ENCODE peak calls at places on chromosomes 2 and 18, in five cellular contexts. One of them, this sample, is unnamed.

GRCh38 chr2:43228341-43228751 is 1.9 kb upstream of the ZFP36L2 start:
- DNase-seq in hepatocyte: no peak
- DNase-seq in substantia nigra: no peak
- DNase-seq in brain microvascular endothelial cell: no peak
- DNase-seq in IMR-90: no peak
- DNase-seq in this sample: no peak

GRCh38 chr2:235685024-235685721 is 191.3 kb downstream of the AGAP1 start:
- DNase-seq in substantia nigra: no peak
- DNase-seq in IMR-90: no peak
- DNase-seq in brain microvascular endothelial cell: peak
- DNase-seq in hepatocyte: no peak
- DNase-seq in this sample: no peak

GRCh38 chr2:144703852-144704324 is 184.0 kb upstream of the ZEB2 start:
- DNase-seq in substantia nigra: no peak
- DNase-seq in IMR-90: peak
- DNase-seq in brain microvascular endothelial cell: peak
- DNase-seq in hepatocyte: peak
- DNase-seq in this sample: peak

GRCh38 chr2:181231151-181231550 is 226.0 kb upstream of the ITGA4 start:
- DNase-seq in brain microvascular endothelial cell: no peak
- DNase-seq in substantia nigra: no peak
- DNase-seq in hepatocyte: no peak
- DNase-seq in IMR-90: no peak
- DNase-seq in this sample: no peak

GRCh38 chr2:36484454-36484853 is 113.5 kb downstream of the FEZ2 start:
- DNase-seq in IMR-90: no peak
- DNase-seq in substantia nigra: no peak
- DNase-seq in hepatocyte: no peak
- DNase-seq in brain microvascular endothelial cell: no peak
- DNase-seq in this sample: no peak

GRCh38 chr18:3983351-3983969 is 471.6 kb downstream of the DLGAP1 start:
- DNase-seq in hepatocyte: no peak
- DNase-seq in substantia nigra: no peak
- DNase-seq in brain microvascular endothelial cell: peak
- DNase-seq in IMR-90: peak
- DNase-seq in this sample: peak

GRCh38 chr2:118667964-118668363 is 179.5 kb downstream of the EN1 start:
- DNase-seq in substantia nigra: no peak
- DNase-seq in hepatocyte: no peak
- DNase-seq in brain microvascular endothelial cell: peak
- DNase-seq in IMR-90: peak
- DNase-seq in this sample: no peak

GRCh38 chr18:11802586-11802985 is 48.6 kb upstream of the CHMP1B start:
- DNase-seq in brain microvascular endothelial cell: no peak
- DNase-seq in hepatocyte: no peak
- DNase-seq in IMR-90: no peak
- DNase-seq in substantia nigra: no peak
- DNase-seq in this sample: no peak

GRCh38 chr2:218569661-218570500 is 1.2 kb downstream of the CNOT9 start:
- DNase-seq in IMR-90: peak
- DNase-seq in substantia nigra: no peak
- DNase-seq in hepatocyte: peak
- DNase-seq in brain microvascular endothelial cell: peak
- DNase-seq in this sample: peak

GRCh38 chr2:65834657-65835056 is 402.3 kb upstream of the SPRED2 start:
- DNase-seq in brain microvascular endothelial cell: no peak
- DNase-seq in IMR-90: no peak
- DNase-seq in substantia nigra: no peak
- DNase-seq in hepatocyte: no peak
- DNase-seq in this sample: no peak

GRCh38 chr18:42028232-42028832 is 73.3 kb downstream of the PIK3C3 start:
- DNase-seq in hepatocyte: peak
- DNase-seq in brain microvascular endothelial cell: peak
- DNase-seq in substantia nigra: no peak
- DNase-seq in IMR-90: peak
- DNase-seq in this sample: peak

GRCh38 chr2:239586651-239587310 is 186.0 kb upstream of the HDAC4 start:
- DNase-seq in hepatocyte: no peak
- DNase-seq in brain microvascular endothelial cell: no peak
- DNase-seq in substantia nigra: peak
- DNase-seq in IMR-90: no peak
- DNase-seq in this sample: no peak

GRCh38 chr2:219637842-219638185 is 10.4 kb downstream of the SLC4A3 start:
- DNase-seq in brain microvascular endothelial cell: no peak
- DNase-seq in IMR-90: no peak
- DNase-seq in hepatocyte: no peak
- DNase-seq in substantia nigra: no peak
- DNase-seq in this sample: no peak

GRCh38 chr2:61419129-61419528 is 51.8 kb downstream of the USP34 start:
- DNase-seq in brain microvascular endothelial cell: no peak
- DNase-seq in IMR-90: no peak
- DNase-seq in hepatocyte: no peak
- DNase-seq in substantia nigra: no peak
- DNase-seq in this sample: no peak

GRCh38 chr2:15939556-15939853 is 845 bp upstream of the MYCN start:
- DNase-seq in substantia nigra: peak
- DNase-seq in brain microvascular endothelial cell: no peak
- DNase-seq in IMR-90: no peak
- DNase-seq in hepatocyte: no peak
- DNase-seq in this sample: peak

GRCh38 chr18:6437937-6438818 is 23.5 kb upstream of the L3MBTL4 start:
- DNase-seq in IMR-90: no peak
- DNase-seq in substantia nigra: no peak
- DNase-seq in brain microvascular endothelial cell: no peak
- DNase-seq in hepatocyte: no peak
- DNase-seq in this sample: no peak

GRCh38 chr2:215747244-215747620 is 266.1 kb downstream of the MREG start:
- DNase-seq in substantia nigra: no peak
- DNase-seq in IMR-90: peak
- DNase-seq in hepatocyte: no peak
- DNase-seq in brain microvascular endothelial cell: no peak
- DNase-seq in this sample: no peak

GRCh38 chr2:97005353-97005752 is 19.0 kb upstream of the FAM178B start:
- DNase-seq in substantia nigra: no peak
- DNase-seq in hepatocyte: no peak
- DNase-seq in IMR-90: no peak
- DNase-seq in brain microvascular endothelial cell: no peak
- DNase-seq in this sample: peak

GRCh38 chr18:9100796-9101195 is 1.7 kb upstream of the NDUFV2 start:
- DNase-seq in brain microvascular endothelial cell: no peak
- DNase-seq in substantia nigra: no peak
- DNase-seq in IMR-90: no peak
- DNase-seq in hepatocyte: no peak
- DNase-seq in this sample: no peak

GRCh38 chr2:39050109-39050508 is 70.7 kb downstream of the SOS1 start:
- DNase-seq in substantia nigra: no peak
- DNase-seq in IMR-90: peak
- DNase-seq in brain microvascular endothelial cell: no peak
- DNase-seq in hepatocyte: no peak
- DNase-seq in this sample: no peak

GRCh38 chr2:15788458-15789229 is 151.7 kb upstream of the MYCN start:
- DNase-seq in substantia nigra: no peak
- DNase-seq in brain microvascular endothelial cell: no peak
- DNase-seq in hepatocyte: no peak
- DNase-seq in IMR-90: no peak
- DNase-seq in this sample: no peak

GRCh38 chr2:17626986-17627385 is 86.5 kb downstream of the VSNL1 start:
- DNase-seq in hepatocyte: no peak
- DNase-seq in brain microvascular endothelial cell: no peak
- DNase-seq in IMR-90: no peak
- DNase-seq in substantia nigra: no peak
- DNase-seq in this sample: no peak

GRCh38 chr2:164757934-164758695 is 83.5 kb downstream of the COBLL1 start:
- DNase-seq in IMR-90: peak
- DNase-seq in hepatocyte: no peak
- DNase-seq in brain microvascular endothelial cell: peak
- DNase-seq in substantia nigra: no peak
- DNase-seq in this sample: no peak

GRCh38 chr2:158686166-158686792 is 108.8 kb upstream of the DAPL1 start:
- DNase-seq in substantia nigra: peak
- DNase-seq in brain microvascular endothelial cell: no peak
- DNase-seq in hepatocyte: no peak
- DNase-seq in IMR-90: peak
- DNase-seq in this sample: no peak

GRCh38 chr2:39913648-39914456 is 134.8 kb upstream of the THUMPD2 start:
- DNase-seq in hepatocyte: peak
- DNase-seq in brain microvascular endothelial cell: peak
- DNase-seq in IMR-90: peak
- DNase-seq in substantia nigra: no peak
- DNase-seq in this sample: peak

GRCh38 chr18:46297124-46297523 is 192.9 kb downstream of the HAUS1 start:
- DNase-seq in IMR-90: no peak
- DNase-seq in brain microvascular endothelial cell: no peak
- DNase-seq in substantia nigra: no peak
- DNase-seq in hepatocyte: no peak
- DNase-seq in this sample: no peak

GRCh38 chr2:176734868-176735267 is 465.6 kb downstream of the MTX2 start:
- DNase-seq in hepatocyte: no peak
- DNase-seq in substantia nigra: no peak
- DNase-seq in IMR-90: no peak
- DNase-seq in brain microvascular endothelial cell: no peak
- DNase-seq in this sample: no peak

GRCh38 chr2:23486676-23487075 is 101.7 kb downstream of the KLHL29 start:
- DNase-seq in brain microvascular endothelial cell: peak
- DNase-seq in IMR-90: peak
- DNase-seq in hepatocyte: no peak
- DNase-seq in substantia nigra: no peak
- DNase-seq in this sample: no peak

DNA sequence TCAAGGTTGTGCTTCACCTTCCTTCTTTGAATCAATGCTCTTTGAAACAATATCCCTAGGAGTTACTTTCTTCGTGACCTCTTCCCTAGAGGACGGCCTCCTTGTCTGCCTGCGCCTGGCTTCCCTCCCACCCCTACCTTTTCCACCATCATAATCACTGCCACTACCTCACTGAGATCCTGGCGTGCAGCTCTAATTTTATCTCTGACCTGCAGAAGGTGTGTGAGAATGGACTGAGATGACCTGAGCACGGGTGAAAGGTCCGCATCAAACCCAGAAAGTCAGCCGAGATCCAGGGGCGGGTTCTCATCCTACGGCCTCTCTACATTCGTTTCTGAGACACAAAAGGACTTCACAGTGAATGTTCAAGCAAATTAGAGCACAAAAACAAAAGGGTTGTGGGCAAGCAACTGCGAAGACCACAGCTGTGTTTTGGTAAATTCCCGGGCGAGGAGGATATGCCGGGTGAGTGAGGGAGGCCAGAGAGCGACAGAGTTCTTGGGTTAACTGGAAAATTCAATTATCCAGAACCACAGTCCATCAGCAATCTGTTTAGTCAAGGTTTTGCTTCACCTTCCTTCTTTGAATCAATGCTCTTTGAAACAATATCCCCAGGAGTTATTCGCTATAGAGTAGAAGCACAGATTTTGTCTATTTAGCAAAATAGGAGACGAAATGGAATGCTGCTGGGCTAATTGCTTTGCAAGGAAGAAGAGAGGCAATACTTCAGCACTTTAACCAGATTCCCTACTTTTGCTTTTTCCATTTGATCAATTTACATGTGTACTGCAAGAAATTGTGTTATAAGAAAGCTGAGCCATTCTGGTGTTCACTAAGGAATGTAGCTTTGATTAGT is 212.5 kb downstream of the ACKR3 start:
- DNase-seq in hepatocyte: no peak
- DNase-seq in IMR-90: no peak
- DNase-seq in brain microvascular endothelial cell: no peak
- DNase-seq in substantia nigra: no peak
- DNase-seq in this sample: no peak
- H3K27ac ChIP-seq in hepatocyte: no peak
- H3K27ac ChIP-seq in IMR-90: no peak
- H3K27ac ChIP-seq in brain microvascular endothelial cell: no peak
- H3K27ac ChIP-seq in substantia nigra: no peak
- H3K27ac ChIP-seq in this sample: no peak

GRCh38 chr2:55097462-55098410 is 47.5 kb upstream of the RTN4 start:
- DNase-seq in substantia nigra: no peak
- DNase-seq in IMR-90: no peak
- DNase-seq in hepatocyte: peak
- DNase-seq in brain microvascular endothelial cell: no peak
- DNase-seq in this sample: no peak
- H3K27ac ChIP-seq in substantia nigra: peak
- H3K27ac ChIP-seq in IMR-90: peak
- H3K27ac ChIP-seq in hepatocyte: peak
- H3K27ac ChIP-seq in brain microvascular endothelial cell: peak
- H3K27ac ChIP-seq in this sample: peak

GRCh38 chr2:197237720-197238370 is 72.7 kb downstream of the ANKRD44 start:
- DNase-seq in IMR-90: no peak
- DNase-seq in hepatocyte: no peak
- DNase-seq in substantia nigra: no peak
- DNase-seq in brain microvascular endothelial cell: no peak
- DNase-seq in this sample: no peak
- H3K27ac ChIP-seq in IMR-90: no peak
- H3K27ac ChIP-seq in hepatocyte: no peak
- H3K27ac ChIP-seq in substantia nigra: peak
- H3K27ac ChIP-seq in brain microvascular endothelial cell: no peak
- H3K27ac ChIP-seq in this sample: no peak

GRCh38 chr2:170742896-170743529 is 27.2 kb upstream of the ERICH2 start:
- DNase-seq in substantia nigra: no peak
- DNase-seq in brain microvascular endothelial cell: no peak
- DNase-seq in hepatocyte: no peak
- DNase-seq in IMR-90: no peak
- DNase-seq in this sample: no peak

GRCh38 chr2:170745263-170745662 is 24.9 kb upstream of the ERICH2 start:
- DNase-seq in brain microvascular endothelial cell: no peak
- DNase-seq in substantia nigra: no peak
- DNase-seq in IMR-90: no peak
- DNase-seq in hepatocyte: no peak
- DNase-seq in this sample: no peak

GRCh38 chr2:170744248-170745002 is 25.8 kb upstream of the ERICH2 start:
- DNase-seq in substantia nigra: no peak
- DNase-seq in IMR-90: no peak
- DNase-seq in hepatocyte: peak
- DNase-seq in brain microvascular endothelial cell: no peak
- DNase-seq in this sample: peak

GRCh38 chr2:170742000-170742399 is 26.9 kb downstream of the SP5 start:
- DNase-seq in hepatocyte: no peak
- DNase-seq in substantia nigra: no peak
- DNase-seq in brain microvascular endothelial cell: no peak
- DNase-seq in IMR-90: no peak
- DNase-seq in this sample: no peak

DNA sequence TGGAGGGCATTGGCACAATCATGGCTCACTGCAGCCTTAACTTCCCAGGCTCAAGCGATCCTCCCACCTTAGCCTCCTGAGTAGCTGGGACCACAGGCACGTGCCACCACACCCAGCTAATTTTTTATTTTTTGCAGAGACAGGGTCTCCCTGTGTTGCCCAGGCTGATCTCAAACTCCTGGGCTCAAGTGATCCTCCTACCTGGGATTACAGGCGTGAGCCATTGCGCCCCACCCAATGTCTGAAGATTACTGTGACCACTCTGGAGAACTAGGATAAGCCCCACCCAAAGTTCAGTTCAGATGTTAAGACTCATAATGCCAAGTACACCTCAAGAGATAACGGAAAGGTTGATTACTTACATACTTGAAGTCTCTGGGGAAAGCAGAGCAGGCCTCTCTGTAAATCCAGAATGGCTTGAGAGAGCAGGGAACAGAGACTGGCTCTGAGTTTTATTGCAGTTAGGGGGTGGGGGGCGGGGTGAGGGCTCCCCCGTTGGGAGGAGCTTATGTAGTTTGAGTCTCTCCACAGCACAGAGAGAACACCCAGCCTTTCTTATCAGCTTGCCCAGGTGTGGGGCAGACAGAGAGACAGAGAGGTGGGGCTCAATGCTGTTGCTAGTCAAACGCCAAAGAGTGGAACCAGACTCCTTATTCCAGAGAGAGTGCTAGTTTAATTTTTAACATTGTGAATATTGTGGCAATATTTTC is 26.5 kb upstream of the ERICH2 start:
- DNase-seq in IMR-90: no peak
- DNase-seq in brain microvascular endothelial cell: no peak
- DNase-seq in substantia nigra: no peak
- DNase-seq in hepatocyte: peak
- DNase-seq in this sample: no peak
- H3K27ac ChIP-seq in IMR-90: no peak
- H3K27ac ChIP-seq in brain microvascular endothelial cell: no peak
- H3K27ac ChIP-seq in substantia nigra: no peak
- H3K27ac ChIP-seq in hepatocyte: peak
- H3K27ac ChIP-seq in this sample: peak

This sample was measured in RWPE1.